ENCODE peak calls at places on chromosome 5, in six cellular contexts. One of them, this sample, is unnamed.

GRCh38 chr5:149002053-149002452 is 60.8 kb downstream of the SH3TC2 start:
- DNase-seq in neuronal stem cell: peak; percentile 60
- DNase-seq in Caco-2: peak; percentile 85
- DNase-seq in tibial artery: no peak
- DNase-seq in colonic mucosa: no peak
- DNase-seq in fibroblast of lung: peak; percentile 98
- DNase-seq in this sample: no peak

GRCh38 chr5:78537821-78538220 is 110.8 kb downstream of the LHFPL2 start:
- DNase-seq in neuronal stem cell: no peak
- DNase-seq in Caco-2: peak; percentile 46
- DNase-seq in tibial artery: no peak
- DNase-seq in colonic mucosa: no peak
- DNase-seq in fibroblast of lung: peak; percentile 74
- DNase-seq in this sample: no peak

GRCh38 chr5:164202338-164202737 is 696.9 kb downstream of the MAT2B start:
- DNase-seq in neuronal stem cell: no peak
- DNase-seq in Caco-2: no peak
- DNase-seq in tibial artery: no peak
- DNase-seq in colonic mucosa: no peak
- DNase-seq in fibroblast of lung: peak; percentile 62
- DNase-seq in this sample: no peak

GRCh38 chr5:147303251-147303650 is 68.4 kb downstream of the STK32A start:
- DNase-seq in neuronal stem cell: no peak
- DNase-seq in Caco-2: no peak
- DNase-seq in tibial artery: no peak
- DNase-seq in colonic mucosa: no peak
- DNase-seq in fibroblast of lung: no peak
- DNase-seq in this sample: no peak

GRCh38 chr5:78472469-78473106 is 112.2 kb downstream of the SCAMP1 start:
- DNase-seq in neuronal stem cell: no peak
- DNase-seq in Caco-2: no peak
- DNase-seq in tibial artery: no peak
- DNase-seq in colonic mucosa: no peak
- DNase-seq in fibroblast of lung: peak; percentile 62
- DNase-seq in this sample: no peak

GRCh38 chr5:15929616-15930303 is 249.8 kb downstream of the MARCHF11 start:
- DNase-seq in neuronal stem cell: no peak
- DNase-seq in Caco-2: no peak
- DNase-seq in tibial artery: no peak
- DNase-seq in colonic mucosa: no peak
- DNase-seq in fibroblast of lung: peak; percentile 91
- DNase-seq in this sample: no peak

GRCh38 chr5:151094054-151094858 is 13.4 kb upstream of the TNIP1 start:
- DNase-seq in neuronal stem cell: no peak
- DNase-seq in Caco-2: no peak
- DNase-seq in tibial artery: no peak
- DNase-seq in colonic mucosa: peak; percentile 74
- DNase-seq in fibroblast of lung: no peak
- DNase-seq in this sample: peak; percentile 78

GRCh38 chr5:127549551-127549950 is 32.1 kb downstream of the PRRC1 start:
- DNase-seq in neuronal stem cell: no peak
- DNase-seq in Caco-2: no peak
- DNase-seq in tibial artery: no peak
- DNase-seq in colonic mucosa: no peak
- DNase-seq in fibroblast of lung: peak; percentile 14
- DNase-seq in this sample: no peak

GRCh38 chr5:143977891-143978448 is 166.0 kb downstream of the HMHB1 start:
- DNase-seq in neuronal stem cell: no peak
- DNase-seq in Caco-2: no peak
- DNase-seq in tibial artery: no peak
- DNase-seq in colonic mucosa: no peak
- DNase-seq in fibroblast of lung: no peak
- DNase-seq in this sample: no peak

GRCh38 chr5:179079165-179079987 is 19.2 kb downstream of the ZNF354C start:
- DNase-seq in neuronal stem cell: no peak
- DNase-seq in Caco-2: no peak
- DNase-seq in tibial artery: no peak
- DNase-seq in colonic mucosa: no peak
- DNase-seq in fibroblast of lung: no peak
- DNase-seq in this sample: no peak

GRCh38 chr5:179080724-179081123 is 20.6 kb downstream of the ZNF354C start:
- DNase-seq in neuronal stem cell: no peak
- DNase-seq in Caco-2: no peak
- DNase-seq in tibial artery: no peak
- DNase-seq in colonic mucosa: no peak
- DNase-seq in fibroblast of lung: no peak
- DNase-seq in this sample: no peak
- H3K9me3 ChIP-seq in neuronal stem cell: peaks cover 99% of the 10 kb centered on the region
- H3K9me3 ChIP-seq in Caco-2: peaks cover 45% of the 10 kb centered on the region
- H3K9me3 ChIP-seq in tibial artery: peaks cover 93% of the 10 kb centered on the region
- H3K9me3 ChIP-seq in colonic mucosa: peaks cover 12% of the 10 kb centered on the region
- H3K9me3 ChIP-seq in fibroblast of lung: peaks cover 17% of the 10 kb centered on the region
- H3K9me3 ChIP-seq in this sample: peaks cover 100% of the 10 kb centered on the region

GRCh38 chr5:110221036-110221435 is 505.4 kb downstream of the TMEM232 start:
- DNase-seq in neuronal stem cell: no peak
- DNase-seq in Caco-2: no peak
- DNase-seq in tibial artery: no peak
- DNase-seq in colonic mucosa: no peak
- DNase-seq in fibroblast of lung: no peak
- DNase-seq in this sample: no peak

GRCh38 chr5:110224050-110224449 is 502.4 kb downstream of the TMEM232 start:
- DNase-seq in neuronal stem cell: no peak
- DNase-seq in Caco-2: no peak
- DNase-seq in tibial artery: no peak
- DNase-seq in colonic mucosa: no peak
- DNase-seq in fibroblast of lung: no peak
- DNase-seq in this sample: no peak

GRCh38 chr5:110219769-110220168 is 506.7 kb downstream of the TMEM232 start:
- DNase-seq in neuronal stem cell: no peak
- DNase-seq in Caco-2: no peak
- DNase-seq in tibial artery: no peak
- DNase-seq in colonic mucosa: no peak
- DNase-seq in fibroblast of lung: no peak
- DNase-seq in this sample: no peak

DNA sequence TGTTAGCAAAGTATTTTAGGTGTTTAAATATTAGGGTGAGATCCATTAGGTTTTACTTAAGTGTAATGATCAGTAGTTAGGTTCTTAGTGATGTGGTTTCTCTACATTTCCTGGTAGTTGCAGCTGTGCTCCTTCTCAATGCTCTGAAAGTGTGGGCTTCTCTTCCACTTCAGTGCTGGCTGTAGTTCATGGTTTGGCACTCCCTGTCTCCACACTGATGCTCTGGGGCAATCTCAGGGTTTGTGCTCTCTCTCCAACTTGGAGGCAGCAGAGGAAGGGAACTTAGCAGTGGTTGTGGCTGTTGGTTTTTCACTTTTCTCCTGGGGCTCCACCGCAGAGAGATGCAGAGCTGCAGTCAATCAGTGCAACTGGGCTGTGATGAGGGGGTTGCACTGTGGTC is 507.5 kb downstream of the TMEM232 start:
- DNase-seq in neuronal stem cell: no peak
- DNase-seq in Caco-2: no peak
- DNase-seq in tibial artery: no peak
- DNase-seq in colonic mucosa: no peak
- DNase-seq in fibroblast of lung: no peak
- DNase-seq in this sample: no peak
- H3K9me3 ChIP-seq in neuronal stem cell: peaks cover 54% of the 10 kb centered on the region
- H3K9me3 ChIP-seq in Caco-2: peaks cover 12% of the 10 kb centered on the region
- H3K9me3 ChIP-seq in tibial artery: peaks cover 39% of the 10 kb centered on the region
- H3K9me3 ChIP-seq in colonic mucosa: no peaks in the 10 kb centered on the region
- H3K9me3 ChIP-seq in fibroblast of lung: no peaks in the 10 kb centered on the region
- H3K9me3 ChIP-seq in this sample: peaks cover 39% of the 10 kb centered on the region

DNA sequence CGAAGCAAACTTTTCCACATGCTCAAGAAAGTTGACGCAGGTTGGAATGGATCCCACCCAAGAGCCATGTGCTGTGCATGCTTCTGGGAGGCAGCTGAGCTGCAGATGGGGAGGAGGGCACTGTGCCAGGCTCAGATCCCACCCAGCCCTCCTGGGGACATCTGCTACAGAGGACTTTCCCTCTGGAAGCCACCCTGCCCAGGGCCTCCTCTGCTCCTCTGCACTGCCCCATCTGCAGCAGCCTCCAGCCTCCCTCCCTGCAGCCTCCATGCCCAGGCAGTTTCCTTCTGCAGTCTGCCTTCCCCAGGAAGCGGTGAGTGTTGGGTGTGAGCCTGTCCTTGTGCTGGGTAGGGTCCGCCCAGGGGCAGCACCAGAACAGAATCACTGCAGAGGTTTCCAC is 75.2 kb downstream of the COL23A1 start:
- DNase-seq in neuronal stem cell: no peak
- DNase-seq in Caco-2: no peak
- DNase-seq in tibial artery: no peak
- DNase-seq in colonic mucosa: no peak
- DNase-seq in fibroblast of lung: no peak
- DNase-seq in this sample: no peak
- H3K9me3 ChIP-seq in neuronal stem cell: peaks cover 9% of the 10 kb centered on the region
- H3K9me3 ChIP-seq in Caco-2: no peaks in the 10 kb centered on the region
- H3K9me3 ChIP-seq in tibial artery: peaks cover 8% of the 10 kb centered on the region
- H3K9me3 ChIP-seq in colonic mucosa: no peaks in the 10 kb centered on the region
- H3K9me3 ChIP-seq in fibroblast of lung: no peaks in the 10 kb centered on the region
- H3K9me3 ChIP-seq in this sample: no peaks in the 10 kb centered on the region

DNA sequence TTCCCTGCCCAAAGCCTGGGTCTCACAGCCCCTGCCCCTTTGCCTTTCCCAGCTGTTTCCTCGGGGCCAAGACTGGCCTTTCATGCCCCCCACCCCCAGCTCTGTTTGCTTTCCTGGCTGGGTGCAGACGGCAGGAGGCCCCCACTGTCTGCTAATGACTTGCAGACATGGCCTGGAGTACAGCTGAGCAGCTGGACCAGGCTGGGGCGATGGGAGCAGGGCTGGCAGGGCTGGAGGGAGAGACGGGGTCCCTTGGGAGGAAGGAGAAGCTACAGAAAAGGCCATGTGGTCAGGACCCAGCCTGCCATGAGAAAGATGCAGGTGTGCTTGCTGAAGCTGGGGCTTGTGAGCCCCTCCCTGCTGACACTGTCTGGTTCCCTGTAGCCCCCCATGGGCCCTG is 28.3 kb upstream of the GFPT2 start:
- DNase-seq in neuronal stem cell: no peak
- DNase-seq in Caco-2: no peak
- DNase-seq in tibial artery: no peak
- DNase-seq in colonic mucosa: no peak
- DNase-seq in fibroblast of lung: no peak
- DNase-seq in this sample: peak; percentile 23
- H3K9me3 ChIP-seq in neuronal stem cell: no peaks in the 10 kb centered on the region
- H3K9me3 ChIP-seq in Caco-2: no peaks in the 10 kb centered on the region
- H3K9me3 ChIP-seq in tibial artery: no peaks in the 10 kb centered on the region
- H3K9me3 ChIP-seq in colonic mucosa: no peaks in the 10 kb centered on the region
- H3K9me3 ChIP-seq in fibroblast of lung: no peaks in the 10 kb centered on the region
- H3K9me3 ChIP-seq in this sample: no peaks in the 10 kb centered on the region

DNA sequence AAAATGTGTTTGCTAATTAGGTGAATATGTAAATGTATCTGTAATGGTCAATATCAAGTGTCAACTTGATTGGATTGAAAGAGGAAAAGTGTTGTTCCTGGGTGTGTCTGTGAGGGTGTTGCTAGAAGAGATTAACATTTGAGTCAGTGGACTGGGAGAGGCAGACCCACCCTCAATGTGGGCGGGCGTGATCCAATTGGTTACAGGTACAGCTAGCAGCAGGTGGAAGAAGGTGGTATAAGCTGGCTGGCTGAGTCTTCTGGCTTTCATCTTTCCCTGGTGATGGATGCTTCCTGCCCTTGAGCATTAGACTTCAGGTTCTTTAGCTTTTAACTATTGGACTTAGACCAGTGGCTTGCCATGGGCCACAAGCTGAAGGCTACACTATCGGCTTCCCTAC is 779.0 kb upstream of the CTNND2 start:
- DNase-seq in neuronal stem cell: no peak
- DNase-seq in Caco-2: no peak
- DNase-seq in tibial artery: no peak
- DNase-seq in colonic mucosa: no peak
- DNase-seq in fibroblast of lung: no peak
- DNase-seq in this sample: no peak
- H3K9me3 ChIP-seq in neuronal stem cell: no peaks in the 10 kb centered on the region
- H3K9me3 ChIP-seq in Caco-2: no peaks in the 10 kb centered on the region
- H3K9me3 ChIP-seq in tibial artery: no peaks in the 10 kb centered on the region
- H3K9me3 ChIP-seq in colonic mucosa: no peaks in the 10 kb centered on the region
- H3K9me3 ChIP-seq in fibroblast of lung: no peaks in the 10 kb centered on the region
- H3K9me3 ChIP-seq in this sample: peaks cover 10% of the 10 kb centered on the region

GRCh38 chr5:131863700-131864099 is 66.9 kb upstream of the FNIP1 start:
- DNase-seq in neuronal stem cell: no peak
- DNase-seq in Caco-2: no peak
- DNase-seq in tibial artery: no peak
- DNase-seq in colonic mucosa: no peak
- DNase-seq in fibroblast of lung: no peak
- DNase-seq in this sample: no peak
- H3K9me3 ChIP-seq in neuronal stem cell: peaks cover 15% of the 10 kb centered on the region
- H3K9me3 ChIP-seq in Caco-2: peaks cover 11% of the 10 kb centered on the region
- H3K9me3 ChIP-seq in tibial artery: peaks cover 29% of the 10 kb centered on the region
- H3K9me3 ChIP-seq in colonic mucosa: no peaks in the 10 kb centered on the region
- H3K9me3 ChIP-seq in fibroblast of lung: no peaks in the 10 kb centered on the region
- H3K9me3 ChIP-seq in this sample: peaks cover 24% of the 10 kb centered on the region

GRCh38 chr5:180253036-180253824 is 38.7 kb downstream of the MAPK9 start:
- DNase-seq in neuronal stem cell: no peak
- DNase-seq in Caco-2: no peak
- DNase-seq in tibial artery: no peak
- DNase-seq in colonic mucosa: no peak
- DNase-seq in fibroblast of lung: no peak
- DNase-seq in this sample: no peak

GRCh38 chr5:180250329-180250728 is 41.3 kb upstream of the RASGEF1C start:
- DNase-seq in neuronal stem cell: no peak
- DNase-seq in Caco-2: no peak
- DNase-seq in tibial artery: no peak
- DNase-seq in colonic mucosa: no peak
- DNase-seq in fibroblast of lung: no peak
- DNase-seq in this sample: no peak

GRCh38 chr5:180251141-180251540 is 40.7 kb downstream of the MAPK9 start:
- DNase-seq in neuronal stem cell: no peak
- DNase-seq in Caco-2: no peak
- DNase-seq in tibial artery: no peak
- DNase-seq in colonic mucosa: no peak
- DNase-seq in fibroblast of lung: no peak
- DNase-seq in this sample: no peak

GRCh38 chr5:180251887-180252286 is 40.0 kb downstream of the MAPK9 start:
- DNase-seq in neuronal stem cell: no peak
- DNase-seq in Caco-2: no peak
- DNase-seq in tibial artery: no peak
- DNase-seq in colonic mucosa: no peak
- DNase-seq in fibroblast of lung: no peak
- DNase-seq in this sample: no peak
- H3K9me3 ChIP-seq in neuronal stem cell: peaks cover 93% of the 10 kb centered on the region
- H3K9me3 ChIP-seq in Caco-2: peaks cover 45% of the 10 kb centered on the region
- H3K9me3 ChIP-seq in tibial artery: peaks cover 85% of the 10 kb centered on the region
- H3K9me3 ChIP-seq in colonic mucosa: peaks cover 12% of the 10 kb centered on the region
- H3K9me3 ChIP-seq in fibroblast of lung: no peaks in the 10 kb centered on the region
- H3K9me3 ChIP-seq in this sample: peaks cover 94% of the 10 kb centered on the region

DNA sequence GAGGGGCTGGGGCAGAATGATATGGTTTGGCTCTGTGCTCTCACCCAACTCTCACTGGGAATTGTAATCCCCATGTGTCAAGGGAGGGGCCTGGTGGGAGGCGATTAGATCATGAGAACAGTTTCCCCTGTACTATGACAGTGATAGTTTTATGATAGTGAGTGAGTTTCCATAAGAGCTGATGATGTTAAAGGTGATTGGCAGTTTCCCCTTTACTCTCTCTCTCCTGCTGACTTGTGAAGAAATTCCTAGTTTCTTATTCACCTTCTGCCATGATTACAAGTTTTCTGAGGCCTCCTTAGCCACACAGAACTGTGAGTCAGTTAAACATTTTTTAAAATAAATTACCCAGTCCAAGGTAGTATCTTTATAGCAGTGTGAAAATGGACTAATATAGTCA is 120.4 kb upstream of the CDH9 start:
- DNase-seq in neuronal stem cell: no peak
- DNase-seq in Caco-2: no peak
- DNase-seq in tibial artery: no peak
- DNase-seq in colonic mucosa: no peak
- DNase-seq in fibroblast of lung: no peak
- DNase-seq in this sample: no peak
- H3K9me3 ChIP-seq in neuronal stem cell: peaks cover 16% of the 10 kb centered on the region
- H3K9me3 ChIP-seq in Caco-2: peaks cover 2% of the 10 kb centered on the region
- H3K9me3 ChIP-seq in tibial artery: peaks cover 8% of the 10 kb centered on the region
- H3K9me3 ChIP-seq in colonic mucosa: no peaks in the 10 kb centered on the region
- H3K9me3 ChIP-seq in fibroblast of lung: no peaks in the 10 kb centered on the region
- H3K9me3 ChIP-seq in this sample: peaks cover 78% of the 10 kb centered on the region

This sample was measured in mucosa of descending colon.